ENCODE peak calls at places on chromosomes 7 and 10, in five cellular contexts. A, J, K, V and T are unnamed samples.

GRCh38 chr10:15879058-15879457 is 18.8 kb upstream of the MINDY3 start:
- DNase-seq in K (no peak), J (no peak), A (peak; percentile 61), V (peak; percentile 50), T (no peak)

GRCh38 chr7:47373871-47374451 is 207.9 kb downstream of the TNS3 start:
- DNase-seq in V (no peak), J (no peak), A (no peak), K (no peak), T (no peak)

GRCh38 chr7:42550706-42551470 is 313.9 kb upstream of the GLI3 start:
- DNase-seq in A (no peak), V (peak; percentile 78), J (no peak), K (no peak), T (no peak)

GRCh38 chr10:95431900-95432342 is 129.2 kb downstream of the SORBS1 start:
- DNase-seq in J (no peak), V (no peak), A (no peak), K (no peak), T (no peak)

GRCh38 chr7:80316811-80317210 is 182.2 kb downstream of the GNAI1 start:
- DNase-seq in K (no peak), V (peak; percentile 57), J (no peak), A (no peak), T (no peak)

GRCh38 chr7:50792342-50793114 is 9.8 kb upstream of the GRB10 start:
- DNase-seq in J (peak; percentile 57), V (peak; percentile 32), K (peak; percentile 63), A (peak; percentile 64), T (no peak)

GRCh38 chr7:1555046-1555812 is 776 bp downstream of the TMEM184A start:
- DNase-seq in A (peak; percentile 82), V (peak; percentile 86), K (no peak), J (peak; percentile 71), T (no peak)

GRCh38 chr7:64888561-64888900 is 14.5 kb upstream of the ZNF273 start:
- DNase-seq in J (no peak), V (no peak), A (peak; percentile 11), K (no peak), T (no peak)

GRCh38 chr7:23618241-23618640 is 21.1 kb downstream of the CCDC126 start:
- DNase-seq in J (peak; percentile 18), K (no peak), A (no peak), V (peak; percentile 33), T (no peak)

GRCh38 chr10:23717913-23718312 is 279.0 kb downstream of the OTUD1 start:
- DNase-seq in V (no peak), K (no peak), A (no peak), J (no peak), T (no peak)

GRCh38 chr7:149680316-149681025 is 92.9 kb downstream of the ZNF467 start:
- DNase-seq in K (no peak), A (peak; percentile 13), J (peak; percentile 22), V (no peak), T (no peak)

GRCh38 chr7:155580367-155580766 is 34.0 kb upstream of the CNPY1 start:
- DNase-seq in K (no peak), V (peak; percentile 40), J (no peak), A (no peak), T (no peak)

GRCh38 chr7:155141562-155141961 is 71.4 kb downstream of the HTR5A start:
- DNase-seq in K (no peak), J (no peak), A (no peak), V (no peak), T (no peak)

GRCh38 chr7:19117870-19118608 is 603 bp upstream of the TWIST1 start:
- DNase-seq in V (no peak), K (no peak), A (peak; percentile 28), J (no peak), T (no peak)

GRCh38 chr10:75492151-75492550 is 60.7 kb downstream of the LRMDA start:
- DNase-seq in V (no peak), J (no peak), K (no peak), A (peak; percentile 16), T (no peak)

GRCh38 chr10:73998623-73999622 is 1.0 kb downstream of the VCL start:
- DNase-seq in V (peak; percentile 81), A (peak; percentile 72), K (peak; percentile 70), J (peak; percentile 86), T (peak; percentile 24)

GRCh38 chr10:29011511-29011910 is 277.4 kb upstream of the LYZL1 start:
- DNase-seq in K (no peak), V (no peak), J (no peak), A (peak; percentile 60), T (no peak)

GRCh38 chr7:98981701-98982100 is 103.4 kb downstream of the TRRAP start:
- DNase-seq in A (no peak), K (no peak), V (no peak), J (no peak), T (no peak)

GRCh38 chr7:40874756-40875155 is 740.0 kb downstream of the SUGCT start:
- DNase-seq in K (no peak), J (no peak), A (no peak), V (no peak), T (no peak)

GRCh38 chr7:4483851-4484250 is 198.2 kb upstream of the FOXK1 start:
- DNase-seq in K (no peak), V (no peak), J (no peak), A (no peak), T (no peak)

GRCh38 chr10:3538291-3538849 is 246.6 kb downstream of the KLF6 start:
- DNase-seq in K (no peak), V (peak; percentile 80), A (peak; percentile 17), J (peak; percentile 34), T (no peak)

GRCh38 chr7:83648464-83649241 is at the start of gene SEMA3E:
- DNase-seq in J (peak; percentile 67), V (peak; percentile 46), K (no peak), A (peak; percentile 37), T (no peak)

GRCh38 chr10:5163487-5163886 is 21.5 kb downstream of the AKR1C8 start:
- DNase-seq in A (no peak), J (no peak), K (no peak), V (no peak), T (no peak)

GRCh38 chr10:16509996-16510395 is 11.7 kb downstream of the C1QL3 start:
- DNase-seq in V (peak; percentile 28), K (no peak), J (no peak), A (peak; percentile 37), T (no peak)

GRCh38 chr10:59580257-59580863 is 129.3 kb downstream of the SLC16A9 start:
- DNase-seq in K (no peak), V (peak; percentile 50), A (peak; percentile 82), J (peak; percentile 25), T (no peak)

GRCh38 chr7:47506716-47507354 is 75.1 kb downstream of the TNS3 start:
- DNase-seq in V (no peak), A (peak; percentile 86), K (no peak), J (peak; percentile 93), T (no peak)

GRCh38 chr7:47938574-47939165 is 9.6 kb downstream of the PKD1L1 start:
- DNase-seq in J (no peak), V (no peak), A (no peak), K (no peak), T (no peak)

GRCh38 chr10:19719320-19719719 is 96.9 kb upstream of the PLXDC2 start:
- DNase-seq in A (peak; percentile 51), K (no peak), J (peak; percentile 92), V (peak; percentile 11), T (no peak)

GRCh38 chr10:31947144-31947926 is 18.7 kb upstream of the ARHGAP12 start:
- DNase-seq in K (no peak), V (peak; percentile 92), J (peak; percentile 88), A (peak; percentile 93), T (no peak)

GRCh38 chr7:5278781-5279180 is 4.0 kb upstream of the SLC29A4 start:
- DNase-seq in J (no peak), K (no peak), A (no peak), V (no peak), T (no peak)

GRCh38 chr7:123057926-123058325 is 62.4 kb upstream of the TAS2R16 start:
- DNase-seq in K (no peak), J (no peak), A (no peak), V (no peak), T (no peak)

GRCh38 chr7:123060446-123060845 is 64.9 kb upstream of the TAS2R16 start:
- DNase-seq in K (no peak), A (no peak), V (no peak), J (no peak), T (no peak)

GRCh38 chr7:123051916-123052315 is 56.4 kb upstream of the TAS2R16 start:
- DNase-seq in A (peak; percentile 25), K (no peak), J (peak; percentile 33), V (no peak), T (no peak)

DNA sequence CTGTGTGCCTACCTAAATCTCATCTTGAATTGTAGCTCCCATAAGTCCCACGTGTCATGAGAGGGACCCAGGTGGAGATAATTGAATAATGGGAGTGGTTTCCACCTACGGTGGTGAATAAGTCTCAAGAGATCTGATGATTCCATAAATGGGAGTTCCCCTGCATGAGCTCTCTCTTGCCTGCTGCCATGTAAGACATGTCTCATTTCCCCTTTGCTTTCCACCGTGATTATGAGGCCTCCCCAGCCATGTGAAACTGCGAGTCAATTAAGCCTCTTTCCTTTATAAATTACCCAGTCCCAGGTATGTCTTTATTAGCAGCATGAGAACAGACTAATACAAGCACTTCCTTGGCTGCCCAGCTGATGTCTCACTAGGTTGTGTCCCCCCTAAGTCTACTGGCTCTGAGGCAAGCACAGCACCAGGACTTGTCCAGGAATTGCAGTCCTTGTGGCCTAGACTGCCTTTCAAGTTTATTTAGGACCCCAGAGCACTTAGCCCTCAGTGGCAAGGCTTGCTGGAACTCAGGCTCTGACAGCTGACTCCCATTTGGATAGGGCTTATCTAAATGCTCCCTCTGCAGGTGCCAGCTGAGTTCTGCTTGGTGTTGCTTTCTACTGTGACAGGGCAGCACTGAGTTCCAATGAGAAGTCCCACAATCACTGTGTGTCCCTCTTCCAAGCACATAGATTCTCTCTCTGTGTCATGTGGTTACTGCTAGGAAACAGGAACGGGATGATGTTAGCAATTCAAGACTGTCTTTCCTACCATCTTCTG is 59.0 kb upstream of the TAS2R16 start:
- DNase-seq in J (no peak), V (peak; percentile 67), K (no peak), A (no peak), T (no peak)
- TF ChIP-seq CTCF in J (no peak), V (peak; percentile 27), K (no peak), A (no peak), T (no peak)

GRCh38 chr7:44239361-44239760 is 38.6 kb downstream of the YKT6 start:
- DNase-seq in V (no peak), J (no peak), K (no peak), A (no peak), T (no peak)
- TF ChIP-seq CTCF in V (no peak), J (no peak), K (no peak), A (no peak), T (no peak)

GRCh38 chr10:126256864-126257263 is 131.4 kb downstream of the ADAM12 start:
- DNase-seq in J (no peak), K (no peak), V (no peak), A (no peak), T (no peak)
- TF ChIP-seq CTCF in J (peak; percentile 11), K (no peak), V (no peak), A (no peak), T (no peak)

DNA sequence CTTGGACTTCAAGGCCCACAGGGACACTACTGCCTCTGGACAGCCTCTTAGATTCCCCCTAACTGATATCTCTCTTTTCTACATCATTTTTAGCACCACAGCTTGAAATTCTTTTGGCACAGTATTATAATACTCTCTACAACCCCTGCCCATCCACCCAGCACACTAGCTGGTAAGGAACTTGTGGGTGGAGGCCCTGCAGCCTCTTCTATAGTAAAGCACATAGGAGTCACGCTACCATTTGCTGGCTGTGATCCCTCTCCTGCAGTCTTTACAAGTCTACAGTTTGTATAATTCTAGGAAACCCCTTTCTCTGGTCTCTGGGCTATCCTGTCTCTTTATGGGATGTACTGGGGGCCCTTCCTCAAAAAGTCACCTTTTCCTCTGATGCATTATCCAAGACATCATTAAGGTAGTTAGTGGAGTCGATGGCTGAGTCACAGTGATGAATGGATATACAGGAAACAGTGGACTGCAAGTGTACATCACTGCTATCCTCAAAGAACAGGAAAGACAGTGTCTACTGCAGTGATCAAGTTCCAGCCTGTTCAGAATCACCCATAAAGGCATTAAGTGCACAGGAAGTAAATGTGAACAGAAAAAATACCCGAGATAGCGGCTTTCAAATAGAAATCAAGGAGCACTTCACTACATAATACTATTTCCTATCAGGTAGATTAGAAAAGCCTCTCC is 54.4 kb downstream of the STK17A start:
- DNase-seq in K (no peak), V (peak; percentile 98), J (peak; percentile 63), A (no peak), T (no peak)
- TF ChIP-seq CTCF in K (no peak), V (no peak), J (no peak), A (no peak), T (no peak)